ENCODE peak calls at places on chromosomes 12 and 14, in four cellular contexts. One of them, this sample, is unnamed.

GRCh38 chr12:49706351-49707126 is 666 bp downstream of the FMNL3 start:
- DNase-seq in breast epithelium: no peak
- DNase-seq in tibial nerve: no peak
- DNase-seq in GM12878: no peak
- DNase-seq in this sample: no peak

GRCh38 chr14:104445832-104446381 is 133.7 kb upstream of the C14orf180 start:
- DNase-seq in tibial nerve: no peak
- DNase-seq in GM12878: no peak
- DNase-seq in breast epithelium: no peak
- DNase-seq in this sample: no peak

GRCh38 chr12:51392556-51393237 is 1.5 kb upstream of the GALNT6 start:
- DNase-seq in GM12878: no peak
- DNase-seq in breast epithelium: no peak
- DNase-seq in tibial nerve: no peak
- DNase-seq in this sample: no peak

GRCh38 chr12:75364918-75365317 is 26.0 kb upstream of the GLIPR1L2 start:
- DNase-seq in tibial nerve: no peak
- DNase-seq in breast epithelium: no peak
- DNase-seq in GM12878: no peak
- DNase-seq in this sample: no peak

GRCh38 chr14:54188036-54188666 is 208.7 kb upstream of the CDKN3 start:
- DNase-seq in breast epithelium: no peak
- DNase-seq in tibial nerve: no peak
- DNase-seq in GM12878: no peak
- DNase-seq in this sample: no peak

GRCh38 chr14:102504951-102505600 is 4.5 kb downstream of the ANKRD9 start:
- DNase-seq in tibial nerve: no peak
- DNase-seq in breast epithelium: no peak
- DNase-seq in GM12878: no peak
- DNase-seq in this sample: no peak

GRCh38 chr12:117903441-117903840 is 65.3 kb downstream of the KSR2 start:
- DNase-seq in tibial nerve: no peak
- DNase-seq in breast epithelium: no peak
- DNase-seq in GM12878: no peak
- DNase-seq in this sample: no peak

GRCh38 chr14:21735200-21735599 is 61.6 kb upstream of the OR4E1 start:
- DNase-seq in tibial nerve: no peak
- DNase-seq in breast epithelium: no peak
- DNase-seq in GM12878: no peak
- DNase-seq in this sample: no peak

GRCh38 chr14:29486132-29486531 is 441.5 kb downstream of the PRKD1 start:
- DNase-seq in GM12878: no peak
- DNase-seq in tibial nerve: no peak
- DNase-seq in breast epithelium: no peak
- DNase-seq in this sample: no peak

GRCh38 chr12:29612912-29613311 is 115.4 kb upstream of the OVCH1 start:
- DNase-seq in tibial nerve: no peak
- DNase-seq in breast epithelium: no peak
- DNase-seq in GM12878: no peak
- DNase-seq in this sample: no peak

GRCh38 chr12:46998811-46999368 is 80.5 kb upstream of the PCED1B start:
- DNase-seq in GM12878: no peak
- DNase-seq in breast epithelium: no peak
- DNase-seq in tibial nerve: no peak
- DNase-seq in this sample: no peak

GRCh38 chr14:38210587-38211257 is 3.0 kb downstream of the SSTR1 start:
- DNase-seq in GM12878: no peak
- DNase-seq in tibial nerve: no peak
- DNase-seq in breast epithelium: no peak
- DNase-seq in this sample: no peak

GRCh38 chr14:83548061-83548839 is 1981.7 kb upstream of the FLRT2 start:
- DNase-seq in GM12878: no peak
- DNase-seq in tibial nerve: no peak
- DNase-seq in breast epithelium: no peak
- DNase-seq in this sample: no peak

GRCh38 chr12:83434600-83434999 is 747.9 kb downstream of the TMTC2 start:
- DNase-seq in GM12878: no peak
- DNase-seq in tibial nerve: no peak
- DNase-seq in breast epithelium: no peak
- DNase-seq in this sample: no peak

GRCh38 chr14:104579507-104579906 is at the start of gene C14orf180:
- DNase-seq in breast epithelium: no peak
- DNase-seq in tibial nerve: no peak
- DNase-seq in GM12878: no peak
- DNase-seq in this sample: no peak

GRCh38 chr12:71636704-71637115 is 26.9 kb downstream of the ZFC3H1 start:
- DNase-seq in tibial nerve: no peak
- DNase-seq in GM12878: peak; percentile 12
- DNase-seq in breast epithelium: no peak
- DNase-seq in this sample: no peak

GRCh38 chr12:89648211-89648930 is 60.3 kb downstream of the ATP2B1 start:
- DNase-seq in breast epithelium: no peak
- DNase-seq in tibial nerve: no peak
- DNase-seq in GM12878: no peak
- DNase-seq in this sample: no peak

GRCh38 chr12:19166387-19166786 is 36.9 kb downstream of the PLEKHA5 start:
- DNase-seq in tibial nerve: no peak
- DNase-seq in GM12878: no peak
- DNase-seq in breast epithelium: no peak
- DNase-seq in this sample: no peak

GRCh38 chr12:124485371-124485770 is 82.0 kb downstream of the NCOR2 start:
- DNase-seq in tibial nerve: no peak
- DNase-seq in breast epithelium: no peak
- DNase-seq in GM12878: no peak
- DNase-seq in this sample: no peak

GRCh38 chr12:49796606-49797451 is 31.4 kb downstream of the NCKAP5L start:
- DNase-seq in GM12878: no peak
- DNase-seq in breast epithelium: no peak
- DNase-seq in tibial nerve: no peak
- DNase-seq in this sample: no peak

GRCh38 chr12:7933255-7933726 is 2.7 kb downstream of the SLC2A3 start:
- DNase-seq in breast epithelium: no peak
- DNase-seq in GM12878: peak; percentile 79
- DNase-seq in tibial nerve: peak; percentile 86
- DNase-seq in this sample: peak; percentile 62

GRCh38 chr14:50321009-50321660 is 9.0 kb downstream of the DMAC2L start:
- DNase-seq in GM12878: peak; percentile 82
- DNase-seq in tibial nerve: peak; percentile 78
- DNase-seq in breast epithelium: no peak
- DNase-seq in this sample: peak; percentile 54

GRCh38 chr12:100141998-100142850 is 450 bp downstream of the BLTP3B start:
- DNase-seq in GM12878: no peak
- DNase-seq in breast epithelium: peak; percentile 60
- DNase-seq in tibial nerve: peak; percentile 49
- DNase-seq in this sample: no peak

DNA sequence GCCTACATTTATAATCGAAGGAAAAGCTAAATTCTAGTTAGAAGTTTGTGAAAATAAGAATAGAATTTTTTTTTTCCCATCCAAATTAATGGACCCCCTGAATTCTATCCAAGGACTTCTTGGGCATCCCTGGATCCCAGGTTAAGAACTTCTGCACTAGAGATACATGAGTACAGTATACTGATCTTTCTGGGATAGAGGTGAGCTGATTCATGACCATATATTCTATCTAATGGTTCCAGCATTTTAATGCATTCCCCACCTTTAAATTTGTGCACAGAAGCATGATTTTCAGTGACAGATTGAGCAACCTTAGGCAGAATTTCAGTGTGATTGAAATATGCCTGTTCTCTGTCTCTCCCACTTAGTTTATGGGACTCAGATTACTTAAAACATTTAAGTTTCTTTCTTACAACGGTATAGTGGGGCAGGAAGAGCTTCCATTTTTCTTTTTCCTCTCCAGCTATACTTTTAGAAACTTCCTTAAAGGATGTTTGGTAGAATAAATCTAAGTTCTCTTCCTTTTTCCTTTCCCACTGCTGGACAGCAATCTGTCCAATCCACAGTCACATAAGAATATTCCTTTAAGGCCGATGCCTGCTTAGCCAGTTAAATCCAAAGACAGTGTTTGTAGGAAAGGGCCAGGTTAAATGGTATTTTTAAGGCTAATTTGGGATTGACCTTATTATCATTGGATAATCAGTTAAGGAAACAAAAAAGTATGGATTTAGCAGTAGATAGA is 6.7 kb downstream of the MDM2 start:
- DNase-seq in GM12878: no peak
- DNase-seq in breast epithelium: no peak
- DNase-seq in tibial nerve: no peak
- DNase-seq in this sample: no peak
- H3K27ac ChIP-seq in GM12878: no peak overlapping the region
- H3K27ac ChIP-seq in breast epithelium: no peak overlapping the region
- H3K27ac ChIP-seq in tibial nerve: no peak overlapping the region
- H3K27ac ChIP-seq in this sample: no peak overlapping the region

DNA sequence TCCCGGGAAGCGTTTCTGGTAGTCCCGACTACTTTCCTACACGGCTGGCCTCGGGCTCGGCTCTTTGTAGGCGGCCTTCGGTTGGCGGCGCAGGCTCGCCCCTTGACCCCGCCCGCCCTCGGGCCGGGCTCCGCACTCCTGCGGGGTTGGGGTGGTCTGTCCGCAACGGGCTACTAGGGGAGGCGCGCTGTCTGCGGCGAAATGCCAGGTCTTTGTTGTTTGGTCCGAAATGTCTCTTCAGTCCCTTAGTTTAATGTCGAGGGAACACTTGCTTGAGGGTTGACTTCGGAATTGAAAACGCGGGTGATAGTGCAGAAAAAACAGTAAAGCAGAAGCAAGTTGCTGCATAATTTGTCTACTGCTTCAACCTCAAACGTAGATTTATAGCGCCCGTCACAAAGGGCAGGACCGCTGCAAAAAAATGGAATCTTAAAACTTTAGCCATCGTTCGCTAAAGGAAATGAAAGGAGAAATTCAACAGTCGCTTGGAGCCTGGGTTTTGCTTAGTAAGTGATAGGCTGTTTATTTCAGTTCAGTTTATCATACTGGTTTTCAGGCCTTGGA is 376 bp downstream of the JKAMP start:
- DNase-seq in tibial nerve: no peak
- DNase-seq in GM12878: peak; percentile 16
- DNase-seq in breast epithelium: no peak
- DNase-seq in this sample: no peak
- H3K4me1 ChIP-seq in tibial nerve: peaks cover 67% of the 10 kb centered on the region
- H3K4me1 ChIP-seq in GM12878: peaks cover 10% of the 10 kb centered on the region
- H3K4me1 ChIP-seq in breast epithelium: peaks cover 4% of the 10 kb centered on the region
- H3K4me1 ChIP-seq in this sample: peaks cover 55% of the 10 kb centered on the region

GRCh38 chr12:93758974-93759373 is 81.8 kb downstream of the CRADD start:
- DNase-seq in tibial nerve: no peak
- DNase-seq in GM12878: no peak
- DNase-seq in breast epithelium: no peak
- DNase-seq in this sample: no peak
- H3K27ac ChIP-seq in tibial nerve: no peak overlapping the region
- H3K27ac ChIP-seq in GM12878: no peak overlapping the region
- H3K27ac ChIP-seq in breast epithelium: no peak overlapping the region
- H3K27ac ChIP-seq in this sample: peak overlapping the region; percentile 41

GRCh38 chr12:70427611-70428010 is 61.5 kb downstream of the KCNMB4 start:
- DNase-seq in GM12878: no peak
- DNase-seq in tibial nerve: no peak
- DNase-seq in breast epithelium: no peak
- DNase-seq in this sample: no peak

GRCh38 chr12:70426620-70427019 is 60.5 kb downstream of the KCNMB4 start:
- DNase-seq in tibial nerve: no peak
- DNase-seq in GM12878: no peak
- DNase-seq in breast epithelium: no peak
- DNase-seq in this sample: no peak

DNA sequence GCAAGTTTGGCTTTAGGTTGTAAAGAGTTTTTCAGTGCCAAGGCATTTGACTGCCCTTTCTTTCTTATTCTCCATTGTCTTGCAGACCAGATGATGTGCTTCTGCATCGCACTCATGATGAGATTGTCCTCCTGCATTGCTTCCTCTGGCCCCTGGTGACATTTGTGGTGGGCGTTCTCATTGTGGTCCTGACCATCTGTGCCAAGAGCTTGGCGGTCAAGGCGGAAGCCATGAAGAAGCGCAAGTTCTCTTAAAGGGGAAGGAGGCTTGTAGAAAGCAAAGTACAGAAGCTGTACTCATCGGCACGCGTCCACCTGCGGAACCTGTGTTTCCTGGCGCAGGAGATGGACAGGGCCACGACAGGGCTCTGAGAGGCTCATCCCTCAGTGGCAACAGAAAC is 64.3 kb downstream of the KCNMB4 start:
- DNase-seq in tibial nerve: no peak
- DNase-seq in breast epithelium: no peak
- DNase-seq in GM12878: no peak
- DNase-seq in this sample: no peak
- H3K4me1 ChIP-seq in tibial nerve: no peaks in the 10 kb centered on the region
- H3K4me1 ChIP-seq in breast epithelium: no peaks in the 10 kb centered on the region
- H3K4me1 ChIP-seq in GM12878: no peaks in the 10 kb centered on the region
- H3K4me1 ChIP-seq in this sample: no peaks in the 10 kb centered on the region

DNA sequence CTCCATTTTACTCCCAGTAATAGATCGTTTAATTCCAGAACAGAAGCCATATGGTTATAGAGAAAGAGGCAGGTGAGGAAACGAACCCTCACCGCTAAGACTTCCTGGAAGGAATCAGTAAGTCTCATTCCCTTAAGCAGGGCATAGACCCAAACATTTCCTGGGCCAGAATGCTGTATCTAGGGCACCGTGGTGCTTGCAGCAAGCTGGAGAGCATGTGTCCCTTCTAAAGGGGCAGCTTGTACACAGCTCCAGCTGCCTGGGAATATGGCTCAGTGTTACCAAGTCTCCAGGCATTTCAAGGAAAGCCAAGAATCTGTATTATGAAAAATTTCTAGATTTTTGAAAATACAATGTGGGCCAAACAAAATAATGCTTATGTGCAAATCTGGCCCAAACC is 73.4 kb downstream of the PPM1H start:
- DNase-seq in GM12878: no peak
- DNase-seq in tibial nerve: no peak
- DNase-seq in breast epithelium: no peak
- DNase-seq in this sample: no peak
- H3K27ac ChIP-seq in GM12878: no peak overlapping the region
- H3K27ac ChIP-seq in tibial nerve: no peak overlapping the region
- H3K27ac ChIP-seq in breast epithelium: no peak overlapping the region
- H3K27ac ChIP-seq in this sample: no peak overlapping the region

This sample was measured in CD8-positive, alpha-beta memory T cell.